ENCODE peak calls at places on chromosomes 6 and 20, in ten cellular contexts. N, Q, S, I, Y, A, U, G, E and C are unnamed samples.

GRCh38 chr6:167974644-167975344 is 22.7 kb upstream of the KIF25 start:
- DNase-seq in Y (no peak), E (peak; percentile 13), S (no peak), U (no peak), N (no peak), G (no peak), I (no peak), A (no peak), Q (peak; percentile 10), C (no peak)

GRCh38 chr6:6392214-6393068 is 72.0 kb upstream of the F13A1 start:
- DNase-seq in E (no peak), A (no peak), S (no peak), Q (no peak), N (no peak), Y (no peak), U (no peak), G (no peak), I (no peak), C (no peak)

GRCh38 chr6:38172739-38173415 is 353.4 kb downstream of the ZFAND3 start:
- DNase-seq in A (no peak), I (no peak), S (no peak), E (no peak), Y (no peak), N (peak; percentile 28), U (no peak), Q (no peak), G (no peak), C (no peak)

GRCh38 chr6:151059612-151060095 is 180.1 kb upstream of the AKAP12 start:
- DNase-seq in Y (no peak), Q (no peak), U (no peak), G (peak; percentile 59), N (no peak), E (peak; percentile 56), S (no peak), A (no peak), I (peak; percentile 35), C (peak; percentile 37)

GRCh38 chr6:137734005-137734874 is 132.8 kb upstream of the TNFAIP3 start:
- DNase-seq in N (no peak), Q (no peak), A (no peak), U (no peak), I (no peak), G (no peak), Y (no peak), S (no peak), E (no peak), C (no peak)

GRCh38 chr6:7765575-7766325 is 39.9 kb downstream of the BMP6 start:
- DNase-seq in Y (no peak), I (no peak), G (no peak), N (no peak), A (peak; percentile 60), E (no peak), S (no peak), Q (no peak), U (peak; percentile 25), C (peak; percentile 15)

GRCh38 chr6:12115001-12115400 is 102.9 kb downstream of the HIVEP1 start:
- DNase-seq in A (no peak), G (no peak), E (no peak), Y (no peak), S (no peak), U (no peak), N (no peak), Q (no peak), I (no peak), C (no peak)

GRCh38 chr6:104940881-104941693 is 15.8 kb upstream of the LIN28B start:
- DNase-seq in U (peak; percentile 10), Y (no peak), A (peak; percentile 63), G (peak; percentile 44), N (peak; percentile 45), E (peak; percentile 45), I (no peak), Q (peak; percentile 53), S (no peak), C (peak; percentile 35)

DNA sequence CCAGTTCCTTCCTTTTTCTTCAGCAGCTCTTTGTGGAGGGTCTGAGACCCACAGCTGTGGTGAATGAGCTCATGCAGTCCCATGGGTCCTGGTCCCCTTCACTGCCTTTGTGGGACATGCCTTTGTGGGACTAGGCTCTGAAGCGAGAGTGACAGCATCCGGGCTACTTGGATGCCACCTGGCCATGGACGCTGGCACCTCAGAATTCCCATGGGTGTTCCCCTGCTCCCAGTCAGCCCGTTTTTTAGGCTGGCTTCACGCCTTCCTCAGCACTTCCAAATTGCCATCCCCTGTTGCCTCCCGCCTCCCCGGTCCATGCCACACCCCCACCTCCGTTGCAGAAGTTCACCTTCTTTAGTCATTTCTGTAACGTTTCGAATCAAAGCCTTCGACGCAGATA is 45.1 kb downstream of the RAMACL start:
- DNase-seq in E (no peak), I (no peak), U (no peak), A (no peak), Y (no peak), N (no peak), Q (no peak), S (no peak), G (no peak), C (no peak)
- H3K4me3 ChIP-seq in E (no peak overlapping the region), I (no peak overlapping the region), U (no peak overlapping the region), A (peak overlapping the region; percentile 42), Y (no peak overlapping the region), N (peak overlapping the region; percentile 27), Q (no peak overlapping the region), S (no peak overlapping the region), G (no peak overlapping the region), C (no peak overlapping the region)

DNA sequence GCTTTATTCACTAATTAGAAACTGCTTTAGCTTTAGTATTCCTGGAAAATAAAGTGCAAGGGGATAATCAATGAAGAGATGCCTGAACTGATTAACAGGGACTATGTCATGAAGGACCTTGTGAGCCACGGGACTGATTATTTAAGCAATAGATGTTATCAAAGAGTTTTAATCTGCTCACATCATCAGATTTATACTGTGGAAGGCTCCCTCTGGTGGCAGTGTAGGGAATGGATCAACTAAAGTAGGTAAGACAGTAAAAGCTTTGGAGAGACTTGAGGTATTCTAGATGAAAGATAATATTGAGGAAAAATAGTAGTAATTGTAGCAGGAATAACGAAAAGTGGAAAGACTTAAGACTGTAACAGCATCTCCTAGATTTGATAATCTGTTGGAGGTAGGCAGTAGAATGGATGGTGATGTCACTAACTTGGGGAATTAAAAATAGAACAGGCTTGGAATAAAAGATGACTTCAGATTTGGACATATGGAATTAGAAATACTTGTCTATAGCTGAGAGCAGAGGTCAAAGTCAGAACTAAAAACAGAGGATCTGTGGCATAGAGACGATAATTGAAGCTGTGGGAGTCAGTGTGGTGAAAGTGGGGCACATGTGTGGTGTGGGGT is 80.3 kb upstream of the HTR1E start:
- DNase-seq in U (peak; percentile 3), I (no peak), E (peak; percentile 28), Y (no peak), G (peak; percentile 40), N (no peak), S (peak; percentile 1), A (no peak), Q (peak; percentile 62), C (peak; percentile 50)
- TF ChIP-seq CTCF in U (peak; percentile 70), I (peak; percentile 63), E (peak; percentile 77), Y (peak; percentile 63), G (peak; percentile 61), N (peak; percentile 56), S (peak; percentile 60), A (peak; percentile 57), Q (peak; percentile 85), C (peak; percentile 64)

GRCh38 chr20:8633366-8633765 is 435.5 kb upstream of the PLCB4 start:
- DNase-seq in I (no peak), E (no peak), Q (peak; percentile 14), N (no peak), G (no peak), A (no peak), Y (no peak), U (peak; percentile 33), S (no peak), C (peak; percentile 16)

GRCh38 chr20:8624046-8624445 is 444.8 kb upstream of the PLCB4 start:
- DNase-seq in U (no peak), N (no peak), G (no peak), S (no peak), I (no peak), Q (no peak), E (no peak), A (no peak), Y (no peak), C (no peak)

GRCh38 chr20:8631271-8631670 is 437.6 kb upstream of the PLCB4 start:
- DNase-seq in Q (no peak), G (no peak), E (no peak), U (peak; percentile 73), Y (no peak), I (no peak), S (no peak), N (no peak), A (no peak), C (peak; percentile 76)

GRCh38 chr20:8624616-8625015 is 444.3 kb upstream of the PLCB4 start:
- DNase-seq in Y (no peak), E (no peak), Q (no peak), U (no peak), A (no peak), N (no peak), G (no peak), I (no peak), S (no peak), C (no peak)

DNA sequence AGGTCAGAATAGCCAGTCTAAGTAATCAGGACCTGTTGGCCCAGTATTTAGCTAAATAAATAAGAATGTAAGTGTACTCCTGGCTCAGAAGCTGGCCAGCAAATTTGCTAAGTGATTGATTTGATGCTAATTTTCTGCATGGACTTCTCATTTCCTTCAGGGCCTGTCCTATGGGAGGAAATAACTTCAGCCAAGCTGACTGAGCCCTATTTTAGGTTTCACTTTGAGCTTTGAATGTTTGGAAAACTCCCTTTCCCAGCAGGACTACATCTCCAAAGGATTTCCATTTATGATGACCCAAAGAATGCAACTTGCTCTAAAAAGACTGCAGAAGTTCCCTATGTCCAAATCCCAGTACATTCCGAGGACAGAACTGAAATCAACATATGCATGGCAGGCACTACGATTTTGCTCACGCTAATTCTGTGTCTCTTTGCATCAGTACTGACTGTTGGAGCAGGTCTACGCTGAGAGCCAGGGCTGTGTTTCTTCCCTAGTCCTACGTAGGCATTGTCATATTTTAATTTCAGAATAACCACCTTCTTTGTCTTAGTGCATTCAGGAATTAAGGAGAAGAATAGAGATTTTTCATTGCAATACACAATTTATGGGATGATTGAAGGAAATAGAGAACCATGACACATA is 441.4 kb upstream of the PLCB4 start:
- DNase-seq in Y (no peak), I (no peak), E (peak; percentile 29), U (no peak), S (no peak), N (no peak), A (no peak), Q (no peak), G (peak; percentile 4), C (peak; percentile 52)
- H3K4me3 ChIP-seq in Y (no peak overlapping the region), I (peak overlapping the region; percentile 8), E (peak overlapping the region; percentile 37), U (no peak overlapping the region), S (no peak overlapping the region), N (peak overlapping the region; percentile 4), A (peak overlapping the region; percentile 39), Q (no peak overlapping the region), G (peak overlapping the region; percentile 12), C (peak overlapping the region; percentile 52)

GRCh38 chr20:17884318-17885003 is 84.1 kb downstream of the SNX5 start:
- DNase-seq in E (no peak), I (peak; percentile 12), G (no peak), U (no peak), A (no peak), Q (peak; percentile 75), S (no peak), Y (no peak), N (no peak), C (no peak)

GRCh38 chr20:17882065-17882833 is 86.3 kb downstream of the SNX5 start:
- DNase-seq in Y (no peak), E (no peak), N (no peak), Q (no peak), I (peak; percentile 48), U (no peak), A (no peak), S (no peak), G (no peak), C (no peak)

GRCh38 chr20:17885076-17885475 is 83.5 kb downstream of the SNX5 start:
- DNase-seq in N (no peak), S (no peak), A (no peak), Y (no peak), G (no peak), U (no peak), Q (no peak), I (peak; percentile 20), E (no peak), C (no peak)

GRCh38 chr20:17882834-17883591 is 85.6 kb downstream of the SNX5 start:
- DNase-seq in Q (no peak), E (no peak), G (no peak), S (no peak), A (no peak), I (peak; percentile 25), N (no peak), Y (no peak), U (no peak), C (no peak)

DNA sequence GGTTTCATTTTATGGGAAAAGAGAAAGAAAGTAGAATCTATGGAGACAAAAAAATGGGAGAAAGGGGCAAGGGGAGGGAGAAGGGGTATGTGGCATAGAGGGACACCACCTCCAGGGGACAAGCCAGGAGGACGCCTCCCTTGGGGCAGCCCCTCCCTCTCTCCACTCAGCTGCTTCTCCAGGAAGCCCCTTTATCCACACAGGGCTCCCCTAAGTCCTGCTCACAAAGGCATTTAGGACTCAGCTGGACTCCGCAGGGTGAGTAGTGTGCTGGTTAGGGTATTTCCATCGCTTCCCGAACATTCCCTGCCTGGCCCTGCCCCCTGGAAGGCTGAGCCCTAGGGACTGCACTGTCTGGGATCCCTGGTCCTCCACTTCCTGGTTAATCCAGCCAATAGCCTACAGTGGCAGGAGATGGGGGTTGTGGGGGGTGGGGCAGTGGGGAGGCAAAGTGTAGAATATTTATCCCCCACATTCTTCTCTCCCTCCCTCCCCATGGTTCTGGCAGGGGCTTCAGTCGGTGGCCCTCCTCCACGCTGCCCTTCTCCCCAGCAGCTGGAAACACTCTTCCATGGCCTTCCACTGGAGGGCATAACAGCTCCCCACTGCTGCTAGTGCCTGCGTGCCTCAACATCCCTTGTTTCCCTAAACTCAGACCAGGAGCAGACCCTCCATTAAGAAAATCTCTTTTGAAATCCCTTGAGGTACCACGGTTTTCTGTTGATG is 84.8 kb downstream of the SNX5 start:
- DNase-seq in Q (no peak), U (no peak), A (no peak), Y (no peak), N (no peak), S (no peak), E (no peak), G (no peak), I (peak; percentile 27), C (no peak)
- TF ChIP-seq CTCF in Q (no peak), U (no peak), A (no peak), Y (peak; percentile 9), N (no peak), S (no peak), E (no peak), G (no peak), I (no peak), C (no peak)